ENCODE peak calls at places on chromosomes 5 and 9, in six cellular contexts. One of them, this sample, is unnamed.

GRCh38 chr9:125655691-125656410 is 51.2 kb downstream of the MAPKAP1 start:
- DNase-seq in endodermal cell: no peak
- DNase-seq in heart right ventricle: no peak
- DNase-seq in cardiac fibroblast: peak; percentile 17
- DNase-seq in mucosa of descending colon: no peak
- DNase-seq in thyroid gland: no peak
- DNase-seq in this sample: no peak

GRCh38 chr5:170769236-170769635 is 14.3 kb upstream of the GABRP start:
- DNase-seq in endodermal cell: no peak
- DNase-seq in heart right ventricle: no peak
- DNase-seq in cardiac fibroblast: no peak
- DNase-seq in mucosa of descending colon: no peak
- DNase-seq in thyroid gland: no peak
- DNase-seq in this sample: no peak

GRCh38 chr5:36304095-36304494 is 2.4 kb upstream of the RANBP3L start:
- DNase-seq in endodermal cell: no peak
- DNase-seq in heart right ventricle: no peak
- DNase-seq in cardiac fibroblast: no peak
- DNase-seq in mucosa of descending colon: no peak
- DNase-seq in thyroid gland: no peak
- DNase-seq in this sample: no peak

GRCh38 chr5:96339862-96340261 is 93.2 kb downstream of the PCSK1 start:
- DNase-seq in endodermal cell: no peak
- DNase-seq in heart right ventricle: no peak
- DNase-seq in cardiac fibroblast: peak; percentile 55
- DNase-seq in mucosa of descending colon: no peak
- DNase-seq in thyroid gland: no peak
- DNase-seq in this sample: peak; percentile 46

GRCh38 chr5:122846051-122846567 is 696 bp downstream of the SNX24 start:
- DNase-seq in endodermal cell: no peak
- DNase-seq in heart right ventricle: no peak
- DNase-seq in cardiac fibroblast: peak; percentile 53
- DNase-seq in mucosa of descending colon: no peak
- DNase-seq in thyroid gland: peak; percentile 20
- DNase-seq in this sample: peak; percentile 76

GRCh38 chr9:93174976-93175375 is 9.0 kb upstream of the WNK2 start:
- DNase-seq in endodermal cell: no peak
- DNase-seq in heart right ventricle: no peak
- DNase-seq in cardiac fibroblast: no peak
- DNase-seq in mucosa of descending colon: no peak
- DNase-seq in thyroid gland: no peak
- DNase-seq in this sample: no peak

GRCh38 chr5:163978897-163979296 is 473.5 kb downstream of the MAT2B start:
- DNase-seq in endodermal cell: peak; percentile 72
- DNase-seq in heart right ventricle: no peak
- DNase-seq in cardiac fibroblast: no peak
- DNase-seq in mucosa of descending colon: peak; percentile 20
- DNase-seq in thyroid gland: no peak
- DNase-seq in this sample: no peak

GRCh38 chr9:136170291-136170901 is 34.5 kb downstream of the LHX3 start:
- DNase-seq in endodermal cell: peak; percentile 87
- DNase-seq in heart right ventricle: no peak
- DNase-seq in cardiac fibroblast: peak; percentile 12
- DNase-seq in mucosa of descending colon: peak; percentile 49
- DNase-seq in thyroid gland: peak; percentile 16
- DNase-seq in this sample: peak; percentile 10

GRCh38 chr5:159975462-159976019 is 33.4 kb upstream of the TTC1 start:
- DNase-seq in endodermal cell: no peak
- DNase-seq in heart right ventricle: peak; percentile 27
- DNase-seq in cardiac fibroblast: peak; percentile 93
- DNase-seq in mucosa of descending colon: no peak
- DNase-seq in thyroid gland: peak; percentile 26
- DNase-seq in this sample: peak; percentile 93

GRCh38 chr5:178116406-178116885 is 3.1 kb downstream of the N4BP3 start:
- DNase-seq in endodermal cell: no peak
- DNase-seq in heart right ventricle: no peak
- DNase-seq in cardiac fibroblast: no peak
- DNase-seq in mucosa of descending colon: no peak
- DNase-seq in thyroid gland: no peak
- DNase-seq in this sample: no peak

GRCh38 chr9:16367605-16368424 is 502.7 kb downstream of the BNC2 start:
- DNase-seq in endodermal cell: peak; percentile 69
- DNase-seq in heart right ventricle: no peak
- DNase-seq in cardiac fibroblast: no peak
- DNase-seq in mucosa of descending colon: no peak
- DNase-seq in thyroid gland: no peak
- DNase-seq in this sample: no peak

GRCh38 chr5:96254980-96255681 is 177.9 kb downstream of the PCSK1 start:
- DNase-seq in endodermal cell: no peak
- DNase-seq in heart right ventricle: no peak
- DNase-seq in cardiac fibroblast: peak; percentile 95
- DNase-seq in mucosa of descending colon: no peak
- DNase-seq in thyroid gland: no peak
- DNase-seq in this sample: peak; percentile 92

GRCh38 chr9:126613656-126614055 is at the start of gene LMX1B:
- DNase-seq in endodermal cell: peak; percentile 85
- DNase-seq in heart right ventricle: peak; percentile 44
- DNase-seq in cardiac fibroblast: peak; percentile 65
- DNase-seq in mucosa of descending colon: no peak
- DNase-seq in thyroid gland: peak; percentile 36
- DNase-seq in this sample: peak; percentile 28

GRCh38 chr5:107418071-107418470 is 252.7 kb downstream of the EFNA5 start:
- DNase-seq in endodermal cell: no peak
- DNase-seq in heart right ventricle: no peak
- DNase-seq in cardiac fibroblast: no peak
- DNase-seq in mucosa of descending colon: no peak
- DNase-seq in thyroid gland: no peak
- DNase-seq in this sample: no peak

GRCh38 chr9:116365056-116365471 is 211.5 kb downstream of the PAPPA start:
- DNase-seq in endodermal cell: no peak
- DNase-seq in heart right ventricle: peak; percentile 73
- DNase-seq in cardiac fibroblast: peak; percentile 85
- DNase-seq in mucosa of descending colon: peak; percentile 30
- DNase-seq in thyroid gland: peak; percentile 63
- DNase-seq in this sample: peak; percentile 84

DNA sequence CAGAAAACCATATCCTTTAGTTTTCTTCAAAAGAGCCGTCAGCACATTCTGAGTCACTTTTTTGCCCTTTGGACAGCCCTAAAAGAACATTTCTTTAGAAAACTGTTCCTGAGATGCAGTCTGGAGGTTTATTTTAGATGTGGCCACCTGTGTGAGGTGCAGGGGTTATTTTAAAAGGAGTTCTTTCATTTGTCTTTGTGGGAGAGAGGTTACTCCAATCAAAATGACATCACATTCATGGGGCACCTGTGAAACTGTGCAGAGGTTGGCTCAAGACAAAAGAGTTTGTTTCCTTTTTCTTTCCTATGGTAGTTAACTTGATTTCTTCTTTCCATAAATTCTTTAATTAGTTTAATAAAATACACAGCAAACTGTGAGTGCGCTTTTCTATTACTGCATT is 221.7 kb upstream of the RPS23 start:
- DNase-seq in endodermal cell: no peak
- DNase-seq in heart right ventricle: no peak
- DNase-seq in cardiac fibroblast: no peak
- DNase-seq in mucosa of descending colon: no peak
- DNase-seq in thyroid gland: no peak
- DNase-seq in this sample: no peak
- H3K4me3 ChIP-seq in endodermal cell: no peak overlapping the region
- H3K4me3 ChIP-seq in heart right ventricle: no peak overlapping the region
- H3K4me3 ChIP-seq in cardiac fibroblast: no peak overlapping the region
- H3K4me3 ChIP-seq in mucosa of descending colon: no peak overlapping the region
- H3K4me3 ChIP-seq in thyroid gland: no peak overlapping the region
- H3K4me3 ChIP-seq in this sample: no peak overlapping the region

DNA sequence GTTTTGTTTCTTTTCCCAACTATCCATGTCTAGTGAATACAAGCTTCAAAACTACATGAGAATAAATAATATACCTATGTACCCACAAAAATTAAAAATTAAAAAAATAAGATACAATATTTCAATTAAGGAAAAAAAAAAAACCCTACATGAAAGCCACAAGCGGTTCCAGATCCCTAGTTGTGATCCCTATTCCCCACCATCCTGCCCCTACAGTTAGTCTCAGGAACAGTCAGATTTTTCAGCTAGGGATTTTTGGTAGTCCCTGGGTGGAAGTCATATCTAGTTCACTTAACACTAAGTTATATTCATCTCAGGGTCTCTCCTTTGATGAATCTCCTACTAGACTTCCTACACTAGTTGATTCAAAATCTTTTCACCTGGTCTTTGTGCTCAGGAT is 18.5 kb upstream of the PCDHB1 start:
- DNase-seq in endodermal cell: no peak
- DNase-seq in heart right ventricle: no peak
- DNase-seq in cardiac fibroblast: no peak
- DNase-seq in mucosa of descending colon: no peak
- DNase-seq in thyroid gland: no peak
- DNase-seq in this sample: no peak
- TF ChIP-seq CTCF in endodermal cell: peak; percentile 61
- TF ChIP-seq CTCF in heart right ventricle: no peak
- TF ChIP-seq CTCF in cardiac fibroblast: no peak
- TF ChIP-seq CTCF in mucosa of descending colon: no peak
- TF ChIP-seq CTCF in thyroid gland: no peak
- TF ChIP-seq CTCF in this sample: no peak

DNA sequence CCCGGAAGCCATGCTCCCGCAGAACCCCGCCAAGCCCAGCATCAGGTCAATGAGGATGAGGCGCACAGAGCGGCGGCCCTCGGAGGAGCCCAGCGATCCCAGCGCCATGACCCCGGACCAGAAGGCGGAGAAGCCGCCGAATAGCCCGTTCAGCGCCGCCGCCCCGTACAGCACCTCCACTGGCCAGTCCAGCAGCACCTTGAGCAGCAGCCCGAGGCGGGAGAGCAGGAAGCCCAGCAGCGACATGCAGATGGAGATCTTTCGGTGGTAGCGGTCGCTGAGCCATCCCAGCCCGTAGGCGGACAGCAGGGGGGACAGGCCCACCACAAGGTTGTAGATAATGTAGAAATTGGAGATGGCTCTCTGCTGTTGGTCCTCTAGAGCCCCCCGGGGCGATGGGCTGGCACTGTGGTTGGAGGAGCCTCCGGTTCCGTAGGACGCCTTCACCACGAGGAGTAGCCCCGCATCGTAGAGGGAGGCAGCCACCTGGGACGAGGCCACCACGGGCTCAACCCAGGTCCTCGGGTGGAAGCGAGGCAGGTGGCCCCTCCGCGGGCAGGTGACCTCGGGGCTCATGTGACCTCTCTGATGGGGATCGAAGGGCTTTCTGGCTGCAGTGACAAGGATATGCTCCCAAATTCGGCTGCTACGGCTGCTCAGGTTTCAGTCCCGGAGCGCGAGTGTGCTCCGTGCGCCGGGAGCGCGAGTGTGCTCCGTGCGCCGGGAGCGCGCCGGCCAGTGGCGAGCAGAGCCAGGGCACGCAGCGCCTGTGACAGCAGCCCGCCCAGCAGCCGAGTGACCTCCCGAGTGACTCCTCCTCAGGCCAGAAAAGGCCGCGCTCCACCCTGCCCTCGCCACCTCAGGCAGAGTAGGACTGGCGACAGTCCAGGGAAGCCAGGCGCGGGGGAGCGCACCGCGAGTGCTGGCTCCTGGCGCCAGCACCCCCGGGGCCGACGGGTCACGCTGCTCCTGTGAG is at the start of gene SLC46A2:
- DNase-seq in endodermal cell: peak; percentile 80
- DNase-seq in heart right ventricle: no peak
- DNase-seq in cardiac fibroblast: peak; percentile 9
- DNase-seq in mucosa of descending colon: no peak
- DNase-seq in thyroid gland: peak; percentile 27
- DNase-seq in this sample: no peak
- H3K4me3 ChIP-seq in endodermal cell: peak within 1 kb of the TSS; percentile 70
- H3K4me3 ChIP-seq in heart right ventricle: peak within 1 kb of the TSS; percentile 34
- H3K4me3 ChIP-seq in cardiac fibroblast: peak within 1 kb of the TSS; percentile 36
- H3K4me3 ChIP-seq in mucosa of descending colon: no peak within 1 kb of the TSS
- H3K4me3 ChIP-seq in thyroid gland: no peak within 1 kb of the TSS
- H3K4me3 ChIP-seq in this sample: peak within 1 kb of the TSS; percentile 40

GRCh38 chr5:15993334-15993733 is 186.3 kb downstream of the MARCHF11 start:
- DNase-seq in endodermal cell: no peak
- DNase-seq in heart right ventricle: no peak
- DNase-seq in cardiac fibroblast: peak; percentile 32
- DNase-seq in mucosa of descending colon: no peak
- DNase-seq in thyroid gland: no peak
- DNase-seq in this sample: peak; percentile 46

GRCh38 chr5:15991586-15991985 is 188.0 kb downstream of the MARCHF11 start:
- DNase-seq in endodermal cell: no peak
- DNase-seq in heart right ventricle: no peak
- DNase-seq in cardiac fibroblast: no peak
- DNase-seq in mucosa of descending colon: no peak
- DNase-seq in thyroid gland: no peak
- DNase-seq in this sample: no peak

GRCh38 chr5:15993934-15994333 is 185.7 kb downstream of the MARCHF11 start:
- DNase-seq in endodermal cell: no peak
- DNase-seq in heart right ventricle: no peak
- DNase-seq in cardiac fibroblast: peak; percentile 21
- DNase-seq in mucosa of descending colon: no peak
- DNase-seq in thyroid gland: no peak
- DNase-seq in this sample: peak; percentile 32

GRCh38 chr5:15992918-15993317 is 186.7 kb downstream of the MARCHF11 start:
- DNase-seq in endodermal cell: no peak
- DNase-seq in heart right ventricle: no peak
- DNase-seq in cardiac fibroblast: peak; percentile 40
- DNase-seq in mucosa of descending colon: no peak
- DNase-seq in thyroid gland: no peak
- DNase-seq in this sample: peak; percentile 71

GRCh38 chr5:15995206-15996052 is 184.2 kb downstream of the MARCHF11 start:
- DNase-seq in endodermal cell: peak; percentile 52
- DNase-seq in heart right ventricle: no peak
- DNase-seq in cardiac fibroblast: peak; percentile 62
- DNase-seq in mucosa of descending colon: no peak
- DNase-seq in thyroid gland: no peak
- DNase-seq in this sample: peak; percentile 68
- TF ChIP-seq CTCF in endodermal cell: peak; percentile 72
- TF ChIP-seq CTCF in heart right ventricle: peak; percentile 67
- TF ChIP-seq CTCF in cardiac fibroblast: peak; percentile 57
- TF ChIP-seq CTCF in mucosa of descending colon: no peak
- TF ChIP-seq CTCF in thyroid gland: peak; percentile 19
- TF ChIP-seq CTCF in this sample: peak; percentile 74

GRCh38 chr5:69167488-69167845 is 517 bp downstream of the CCNB1 start:
- DNase-seq in endodermal cell: no peak
- DNase-seq in heart right ventricle: no peak
- DNase-seq in cardiac fibroblast: no peak
- DNase-seq in mucosa of descending colon: no peak
- DNase-seq in thyroid gland: no peak
- DNase-seq in this sample: peak; percentile 11
- H3K4me3 ChIP-seq in endodermal cell: peak overlapping the region; percentile 82
- H3K4me3 ChIP-seq in heart right ventricle: peak overlapping the region; percentile 64
- H3K4me3 ChIP-seq in cardiac fibroblast: peak overlapping the region; percentile 73
- H3K4me3 ChIP-seq in mucosa of descending colon: peak overlapping the region; percentile 37
- H3K4me3 ChIP-seq in thyroid gland: peak overlapping the region; percentile 66
- H3K4me3 ChIP-seq in this sample: peak overlapping the region; percentile 86

DNA sequence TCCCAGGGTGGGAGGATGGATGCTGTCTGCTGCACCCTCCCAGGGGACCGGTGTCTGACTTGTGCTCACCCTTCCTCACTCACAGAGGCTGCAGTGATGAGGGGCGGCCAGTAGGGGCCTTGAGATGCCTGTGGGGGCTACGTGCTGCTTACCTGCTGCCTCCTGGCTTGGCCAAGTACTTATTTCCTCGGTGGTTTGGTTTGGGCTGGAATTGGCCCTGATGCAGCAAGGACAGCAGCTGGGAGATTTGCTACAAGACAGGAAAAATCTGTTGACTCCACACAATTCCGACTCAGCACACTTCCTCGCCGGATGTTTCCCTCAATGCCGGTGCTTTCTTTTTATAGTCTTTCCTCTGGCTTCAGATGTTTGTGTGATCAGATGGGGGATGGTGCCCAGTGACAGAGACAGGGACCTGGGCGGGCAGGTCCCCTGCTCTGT is 6.6 kb downstream of the PCDH12 start:
- DNase-seq in endodermal cell: peak; percentile 91
- DNase-seq in heart right ventricle: peak; percentile 54
- DNase-seq in cardiac fibroblast: peak; percentile 11
- DNase-seq in mucosa of descending colon: no peak
- DNase-seq in thyroid gland: no peak
- DNase-seq in this sample: no peak
- TF ChIP-seq CTCF in endodermal cell: peak; percentile 82
- TF ChIP-seq CTCF in heart right ventricle: peak; percentile 36
- TF ChIP-seq CTCF in cardiac fibroblast: peak; percentile 65
- TF ChIP-seq CTCF in mucosa of descending colon: no peak
- TF ChIP-seq CTCF in thyroid gland: no peak
- TF ChIP-seq CTCF in this sample: peak; percentile 49

This sample was measured in fibroblast of pulmonary artery.